ENCODE peak calls at places on chromosomes 2 and 18, in seven cellular contexts. I is lower leg skin, K is right lobe of liver, N is lower lobe of right lung, C is AG04450, S is brain microvascular endothelial cell, A is astrocyte of the spinal cord. M is an unnamed sample.

GRCh38 chr2:74658516-74658915 is 4.5 kb downstream of the SEMA4F start:
- DNase-seq in S (peak; percentile 42), A (peak; percentile 38), C (no peak), N (no peak), I (no peak), K (no peak), M (peak; percentile 88)

GRCh38 chr2:68837164-68837860 is 33.9 kb downstream of the BMP10 start:
- DNase-seq in I (peak; percentile 92), C (no peak), A (peak; percentile 30), N (peak; percentile 91), S (no peak), K (peak; percentile 82), M (peak; percentile 24)

GRCh38 chr2:68124321-68124720 is 33.4 kb upstream of the PNO1 start:
- DNase-seq in K (no peak), I (no peak), A (no peak), N (no peak), C (no peak), S (no peak), M (peak; percentile 62)

GRCh38 chr2:165745916-165746315 is 48.1 kb downstream of the GALNT3 start:
- DNase-seq in S (no peak), C (no peak), N (peak; percentile 59), K (no peak), I (no peak), A (peak; percentile 69), M (peak; percentile 34)

GRCh38 chr2:158730621-158730905 is 64.6 kb upstream of the DAPL1 start:
- DNase-seq in A (no peak), S (no peak), I (no peak), N (no peak), K (no peak), C (no peak), M (no peak)

GRCh38 chr18:22214731-22215528 is 45.5 kb downstream of the GATA6 start:
- DNase-seq in N (no peak), C (no peak), S (no peak), K (no peak), A (peak; percentile 59), I (no peak), M (peak; percentile 16)

GRCh38 chr2:55105456-55105855 is 55.2 kb upstream of the RTN4 start:
- DNase-seq in C (no peak), N (no peak), I (no peak), K (no peak), S (no peak), A (no peak), M (no peak)

GRCh38 chr2:179273461-179273962 is 8.9 kb upstream of the SESTD1 start:
- DNase-seq in K (no peak), I (no peak), C (no peak), N (no peak), A (no peak), S (no peak), M (no peak)

GRCh38 chr2:66171530-66171929 is 263.4 kb upstream of the MEIS1 start:
- DNase-seq in N (no peak), I (no peak), A (no peak), K (no peak), S (no peak), C (no peak), M (no peak)

GRCh38 chr2:20577495-20578235 is 73.2 kb downstream of the HS1BP3 start:
- DNase-seq in S (no peak), K (no peak), A (no peak), I (no peak), C (no peak), N (peak; percentile 46), M (peak; percentile 95)

GRCh38 chr2:25251032-25251460 is 82.7 kb upstream of the POMC start:
- DNase-seq in K (peak; percentile 25), C (no peak), N (no peak), S (peak; percentile 2), I (no peak), A (no peak), M (no peak)
- H3K4me3 ChIP-seq in K (peak overlapping the region; percentile 66), C (peak overlapping the region; percentile 41), N (peak overlapping the region; percentile 74), S (peak overlapping the region; percentile 58), I (no peak overlapping the region), A (peak overlapping the region; percentile 49), M (peak overlapping the region; percentile 40)

GRCh38 chr2:120958623-120959366 is 223.1 kb downstream of the GLI2 start:
- DNase-seq in N (no peak), S (no peak), I (no peak), A (peak; percentile 9), C (no peak), K (no peak), M (no peak)
- TF ChIP-seq CTCF in N (no peak), S (peak; percentile 69), I (no peak), A (peak; percentile 46), C (peak; percentile 37), K (no peak), M (peak; percentile 22)

GRCh38 chr2:88694015-88694414 is 2.5 kb downstream of the RPIA start:
- DNase-seq in I (no peak), A (no peak), N (peak; percentile 45), S (no peak), C (no peak), K (peak; percentile 31), M (no peak)
- H3K4me3 ChIP-seq in I (no peak overlapping the region), A (no peak overlapping the region), N (no peak overlapping the region), S (no peak overlapping the region), C (no peak overlapping the region), K (no peak overlapping the region), M (no peak overlapping the region)

GRCh38 chr2:114534728-114535084 is 92.3 kb downstream of the DPP10 start:
- DNase-seq in N (no peak), A (no peak), C (no peak), K (no peak), I (no peak), S (no peak), M (no peak)
- TF ChIP-seq CTCF in N (no peak), A (no peak), C (no peak), K (no peak), I (no peak), S (no peak), M (no peak)

GRCh38 chr2:172093416-172094318 is 8.4 kb downstream of the DLX1 start:
- DNase-seq in N (no peak), S (no peak), I (peak; percentile 20), A (no peak), K (no peak), C (no peak), M (peak; percentile 33)
- H3K4me3 ChIP-seq in N (no peak overlapping the region), S (no peak overlapping the region), I (no peak overlapping the region), A (no peak overlapping the region), K (no peak overlapping the region), C (peak overlapping the region; percentile 63), M (no peak overlapping the region)

GRCh38 chr2:119792907-119793312 is 33.2 kb downstream of the PTPN4 start:
- DNase-seq in K (no peak), C (no peak), S (no peak), N (no peak), A (no peak), I (no peak), M (no peak)

GRCh38 chr2:119786312-119786711 is 26.6 kb downstream of the PTPN4 start:
- DNase-seq in S (no peak), K (no peak), N (no peak), I (no peak), A (no peak), C (no peak), M (no peak)

GRCh38 chr2:119790466-119790865 is 30.7 kb downstream of the PTPN4 start:
- DNase-seq in K (no peak), A (no peak), C (no peak), N (no peak), I (no peak), S (no peak), M (no peak)

GRCh38 chr2:119784876-119785275 is 25.2 kb downstream of the PTPN4 start:
- DNase-seq in A (no peak), S (no peak), I (no peak), N (no peak), K (no peak), C (no peak), M (no peak)

DNA sequence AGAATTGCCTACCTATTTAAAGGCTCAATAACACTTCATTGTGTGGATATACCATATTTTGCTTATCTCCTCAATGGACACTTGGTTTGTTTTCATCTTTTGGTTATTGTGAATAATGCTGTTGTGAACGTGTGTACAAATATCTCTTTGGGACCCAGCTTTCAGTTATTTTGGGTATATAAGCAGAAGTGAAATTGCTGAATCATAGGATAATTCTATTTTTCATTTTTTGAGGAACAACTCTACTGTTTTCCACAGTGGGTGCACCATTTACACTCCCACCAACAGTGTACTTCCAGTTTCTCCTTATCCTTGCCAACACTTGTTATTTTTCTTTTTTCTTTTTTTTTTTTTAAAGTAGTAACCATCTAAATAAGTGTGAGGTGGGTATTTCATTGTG is 29.0 kb downstream of the PTPN4 start:
- DNase-seq in A (no peak), C (no peak), S (no peak), K (no peak), N (no peak), I (no peak), M (no peak)
- TF ChIP-seq CTCF in A (no peak), C (no peak), S (no peak), K (no peak), N (no peak), I (no peak), M (no peak)

M was measured in foreskin fibroblast.